ENCODE peak calls at places on chromosomes 12 and 14, in four cellular contexts. One of them, this sample, is unnamed.
A peak's percentile ranks its signal among the peaks of the same experiment; 100 is the strongest.

GRCh38 chr14:104794641-104795467 is 694 bp downstream of the AKT1 start:
- DNase-seq in HFFc6: no peak
- DNase-seq in MCF 10A: peak; percentile 42
- DNase-seq in SK-N-SH: peak; percentile 82
- DNase-seq in this sample: no peak

GRCh38 chr12:111012918-111013317 is 92.5 kb upstream of the MYL2 start:
- DNase-seq in HFFc6: no peak
- DNase-seq in MCF 10A: no peak
- DNase-seq in SK-N-SH: no peak
- DNase-seq in this sample: no peak

GRCh38 chr12:65977384-65977783 is 153.1 kb downstream of the HMGA2 start:
- DNase-seq in HFFc6: no peak
- DNase-seq in MCF 10A: no peak
- DNase-seq in SK-N-SH: no peak
- DNase-seq in this sample: no peak

GRCh38 chr14:42047421-42048045 is 440.9 kb downstream of the LRFN5 start:
- DNase-seq in HFFc6: no peak
- DNase-seq in MCF 10A: no peak
- DNase-seq in SK-N-SH: no peak
- DNase-seq in this sample: no peak

GRCh38 chr12:48796976-48797375 is 8.1 kb upstream of the ADCY6 start:
- DNase-seq in HFFc6: no peak
- DNase-seq in MCF 10A: no peak
- DNase-seq in SK-N-SH: no peak
- DNase-seq in this sample: no peak

GRCh38 chr12:100128509-100128908 is 14.2 kb downstream of the BLTP3B start:
- DNase-seq in HFFc6: peak; percentile 53
- DNase-seq in MCF 10A: peak; percentile 77
- DNase-seq in SK-N-SH: peak; percentile 33
- DNase-seq in this sample: peak; percentile 22

GRCh38 chr12:49200882-49201594 is 12.2 kb upstream of the TUBA1A start:
- DNase-seq in HFFc6: peak; percentile 71
- DNase-seq in MCF 10A: peak; percentile 83
- DNase-seq in SK-N-SH: peak; percentile 34
- DNase-seq in this sample: no peak

GRCh38 chr12:82803201-82803600 is 116.5 kb downstream of the TMTC2 start:
- DNase-seq in HFFc6: no peak
- DNase-seq in MCF 10A: no peak
- DNase-seq in SK-N-SH: no peak
- DNase-seq in this sample: no peak

GRCh38 chr14:69331206-69331605 is 66.9 kb downstream of the ERH start:
- DNase-seq in HFFc6: no peak
- DNase-seq in MCF 10A: no peak
- DNase-seq in SK-N-SH: no peak
- DNase-seq in this sample: no peak

GRCh38 chr14:56412453-56413434 is 166.9 kb upstream of the TMEM260 start:
- DNase-seq in HFFc6: no peak
- DNase-seq in MCF 10A: no peak
- DNase-seq in SK-N-SH: no peak
- DNase-seq in this sample: no peak

GRCh38 chr12:120720234-120720968 is 5.2 kb upstream of the ACADS start:
- DNase-seq in HFFc6: peak; percentile 67
- DNase-seq in MCF 10A: peak; percentile 61
- DNase-seq in SK-N-SH: no peak
- DNase-seq in this sample: no peak

GRCh38 chr14:49865431-49865859 is 12.9 kb upstream of the NEMF start:
- DNase-seq in HFFc6: peak; percentile 49
- DNase-seq in MCF 10A: peak; percentile 74
- DNase-seq in SK-N-SH: peak; percentile 54
- DNase-seq in this sample: peak; percentile 41

GRCh38 chr12:107670999-107671643 is 14.5 kb upstream of the PWP1 start:
- DNase-seq in HFFc6: no peak
- DNase-seq in MCF 10A: peak; percentile 60
- DNase-seq in SK-N-SH: no peak
- DNase-seq in this sample: no peak

GRCh38 chr12:89882051-89882450 is 173.4 kb upstream of the ATP2B1 start:
- DNase-seq in HFFc6: no peak
- DNase-seq in MCF 10A: no peak
- DNase-seq in SK-N-SH: no peak
- DNase-seq in this sample: no peak

GRCh38 chr12:95693689-95694088 is 96.9 kb downstream of the NTN4 start:
- DNase-seq in HFFc6: no peak
- DNase-seq in MCF 10A: no peak
- DNase-seq in SK-N-SH: no peak
- DNase-seq in this sample: no peak

GRCh38 chr14:22981090-22982012 is 1.0 kb downstream of the AJUBA start:
- DNase-seq in HFFc6: no peak
- DNase-seq in MCF 10A: peak; percentile 34
- DNase-seq in SK-N-SH: peak; percentile 70
- DNase-seq in this sample: no peak

GRCh38 chr14:91038439-91038838 is 22.0 kb downstream of the RPS6KA5 start:
- DNase-seq in HFFc6: no peak
- DNase-seq in MCF 10A: peak; percentile 84
- DNase-seq in SK-N-SH: no peak
- DNase-seq in this sample: no peak

GRCh38 chr12:46214668-46215429 is 54.0 kb downstream of the SLC38A1 start:
- DNase-seq in HFFc6: no peak
- DNase-seq in MCF 10A: no peak
- DNase-seq in SK-N-SH: no peak
- DNase-seq in this sample: no peak

GRCh38 chr14:65879218-65880009 is 466.9 kb downstream of the FUT8 start:
- DNase-seq in HFFc6: peak; percentile 23
- DNase-seq in MCF 10A: peak; percentile 89
- DNase-seq in SK-N-SH: no peak
- DNase-seq in this sample: no peak

DNA sequence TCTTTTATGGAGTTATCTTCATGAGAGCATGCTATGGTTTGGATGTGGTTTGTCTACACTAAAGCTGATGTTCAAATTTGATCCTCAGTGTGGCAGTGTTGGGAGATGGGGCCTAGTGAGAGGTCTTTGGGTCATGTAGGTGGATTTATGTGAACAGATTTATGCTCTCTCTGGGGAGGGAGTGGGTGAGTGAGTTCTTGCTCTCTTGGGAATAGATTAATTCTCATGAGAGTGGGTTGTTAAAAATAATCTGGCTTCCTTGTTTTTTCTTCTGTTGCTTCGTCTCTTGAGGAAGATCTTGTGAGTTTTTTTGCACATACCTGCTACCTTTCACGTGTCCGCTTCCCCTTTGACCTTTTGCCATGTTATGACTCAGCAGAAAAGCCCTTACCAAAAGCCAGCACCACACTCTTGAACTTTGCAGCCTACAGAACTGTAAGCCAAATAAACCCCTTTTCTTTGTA is 20.5 kb downstream of the DERA start:
- DNase-seq in HFFc6: no peak
- DNase-seq in MCF 10A: no peak
- DNase-seq in SK-N-SH: no peak
- DNase-seq in this sample: no peak
- TF ChIP-seq CTCF in HFFc6: peak; percentile 37
- TF ChIP-seq CTCF in MCF 10A: no peak
- TF ChIP-seq CTCF in SK-N-SH: no peak
- TF ChIP-seq CTCF in this sample: no peak

DNA sequence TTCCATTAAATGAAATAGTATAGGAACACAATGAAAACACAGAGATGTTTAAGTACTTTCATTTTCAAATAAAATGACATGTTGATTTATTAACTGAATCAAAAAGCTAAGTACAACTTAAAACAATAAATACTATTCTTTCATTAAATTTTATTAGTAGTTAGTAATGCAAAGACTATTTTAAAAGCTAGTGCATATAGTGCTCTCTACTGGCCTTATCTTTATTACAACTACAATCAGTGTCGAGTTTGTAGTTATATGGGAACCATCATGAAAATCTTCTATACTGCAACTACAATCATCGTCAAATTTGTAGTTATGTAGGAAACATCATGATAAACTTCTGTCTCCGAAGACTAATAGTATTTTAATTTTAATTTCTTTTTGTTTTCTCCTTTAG is 8.9 kb upstream of the LIN7A start:
- DNase-seq in HFFc6: peak; percentile 20
- DNase-seq in MCF 10A: no peak
- DNase-seq in SK-N-SH: no peak
- DNase-seq in this sample: no peak
- TF ChIP-seq CTCF in HFFc6: peak; percentile 72
- TF ChIP-seq CTCF in MCF 10A: peak; percentile 5
- TF ChIP-seq CTCF in SK-N-SH: peak; percentile 42
- TF ChIP-seq CTCF in this sample: no peak

DNA sequence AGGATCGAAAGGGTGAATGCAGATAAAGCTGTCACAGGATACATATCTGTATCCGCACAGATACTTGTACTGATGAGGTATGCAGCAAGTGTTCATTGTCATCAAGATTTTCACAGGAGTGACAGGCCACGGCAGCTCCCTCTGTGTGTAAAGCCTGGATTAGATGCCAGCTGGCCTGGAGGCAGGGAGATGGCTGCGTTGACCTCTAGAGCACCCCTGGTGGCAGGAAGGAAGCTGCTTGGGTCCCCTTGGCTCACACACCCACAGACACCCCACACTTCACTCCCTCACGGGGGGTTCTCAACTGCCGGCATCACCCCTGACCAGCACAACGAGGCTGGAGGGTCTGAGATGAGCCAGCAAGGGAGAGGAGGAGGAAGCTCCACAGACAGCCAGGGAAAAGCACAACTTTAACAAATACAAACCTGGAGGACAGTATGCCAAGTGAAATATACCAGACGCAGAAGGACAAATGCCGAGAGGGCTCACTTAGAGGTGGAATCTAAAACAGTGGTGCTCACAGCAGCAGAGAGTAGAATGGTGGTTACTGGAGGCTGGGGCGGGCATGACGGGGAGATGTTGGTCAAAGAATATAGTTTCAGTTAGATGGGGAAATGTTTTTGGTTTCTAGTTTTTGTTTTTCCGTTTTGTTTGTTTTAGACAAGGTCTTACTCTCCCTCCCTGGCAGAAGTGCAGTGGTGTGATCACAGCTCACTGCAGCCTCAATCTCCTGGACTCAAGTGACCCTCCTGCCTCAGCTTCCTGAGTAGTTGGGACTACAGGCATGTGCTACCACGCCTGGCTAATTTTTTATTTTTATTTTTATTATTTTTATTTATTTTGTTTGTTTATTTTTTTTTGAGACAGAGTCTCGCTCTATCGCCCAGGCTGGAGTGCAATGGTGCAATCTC is 45.7 kb downstream of the TEAD4 start:
- DNase-seq in HFFc6: no peak
- DNase-seq in MCF 10A: peak; percentile 5
- DNase-seq in SK-N-SH: peak; percentile 85
- DNase-seq in this sample: no peak
- TF ChIP-seq CTCF in HFFc6: peak; percentile 49
- TF ChIP-seq CTCF in MCF 10A: peak; percentile 9
- TF ChIP-seq CTCF in SK-N-SH: peak; percentile 50
- TF ChIP-seq CTCF in this sample: peak; percentile 35

GRCh38 chr12:124939428-124940142 is 25.1 kb upstream of the UBC start:
- DNase-seq in HFFc6: peak; percentile 95
- DNase-seq in MCF 10A: peak; percentile 93
- DNase-seq in SK-N-SH: peak; percentile 80
- DNase-seq in this sample: peak; percentile 94
- TF ChIP-seq CTCF in HFFc6: no peak
- TF ChIP-seq CTCF in MCF 10A: no peak
- TF ChIP-seq CTCF in SK-N-SH: no peak
- TF ChIP-seq CTCF in this sample: no peak

GRCh38 chr12:2242206-2242605 is 189.4 kb downstream of the CACNA1C start:
- DNase-seq in HFFc6: no peak
- DNase-seq in MCF 10A: no peak
- DNase-seq in SK-N-SH: no peak
- DNase-seq in this sample: no peak

GRCh38 chr12:2243275-2243674 is 190.5 kb downstream of the CACNA1C start:
- DNase-seq in HFFc6: no peak
- DNase-seq in MCF 10A: no peak
- DNase-seq in SK-N-SH: no peak
- DNase-seq in this sample: no peak

GRCh38 chr12:2244013-2244861 is 191.4 kb downstream of the CACNA1C start:
- DNase-seq in HFFc6: peak; percentile 86
- DNase-seq in MCF 10A: peak; percentile 44
- DNase-seq in SK-N-SH: no peak
- DNase-seq in this sample: no peak

GRCh38 chr12:2240984-2241383 is 188.2 kb downstream of the CACNA1C start:
- DNase-seq in HFFc6: no peak
- DNase-seq in MCF 10A: no peak
- DNase-seq in SK-N-SH: no peak
- DNase-seq in this sample: no peak

GRCh38 chr12:2242816-2243215 is 190.0 kb downstream of the CACNA1C start:
- DNase-seq in HFFc6: no peak
- DNase-seq in MCF 10A: no peak
- DNase-seq in SK-N-SH: no peak
- DNase-seq in this sample: no peak
- TF ChIP-seq CTCF in HFFc6: no peak
- TF ChIP-seq CTCF in MCF 10A: no peak
- TF ChIP-seq CTCF in SK-N-SH: no peak
- TF ChIP-seq CTCF in this sample: no peak

GRCh38 chr12:114512351-114512750 is 106.4 kb upstream of the TBX5 start:
- DNase-seq in HFFc6: no peak
- DNase-seq in MCF 10A: peak; percentile 1
- DNase-seq in SK-N-SH: no peak
- DNase-seq in this sample: no peak
- TF ChIP-seq CTCF in HFFc6: no peak
- TF ChIP-seq CTCF in MCF 10A: no peak
- TF ChIP-seq CTCF in SK-N-SH: no peak
- TF ChIP-seq CTCF in this sample: no peak